ENCODE peak calls at places on chromosome 4, in nine cellular contexts. One of them, this sample, is unnamed.

GRCh38 chr4:1547863-1548637 is 136.1 kb downstream of the FAM53A start:
- DNase-seq in anterior cingulate cortex: no peak
- DNase-seq in memory B cell: no peak
- DNase-seq in adrenal gland: peak
- DNase-seq in NCI-H1436 treated with DMSO at 0.1 percent for 48 hours: no peak
- DNase-seq in H54: no peak
- DNase-seq in HS-5: no peak
- DNase-seq in CD4-positive, CD25-positive, alpha-beta regulatory T cell: no peak
- DNase-seq in SIG-M5: no peak
- DNase-seq in this sample: no peak

GRCh38 chr4:151940290-151940689 is 179.5 kb upstream of the GATB start:
- DNase-seq in anterior cingulate cortex: no peak
- DNase-seq in memory B cell: no peak
- DNase-seq in adrenal gland: no peak
- DNase-seq in NCI-H1436 treated with DMSO at 0.1 percent for 48 hours: no peak
- DNase-seq in H54: no peak
- DNase-seq in HS-5: no peak
- DNase-seq in CD4-positive, CD25-positive, alpha-beta regulatory T cell: peak
- DNase-seq in SIG-M5: no peak
- DNase-seq in this sample: no peak

GRCh38 chr4:60992037-60992436 is 208.1 kb upstream of the ADGRL3 start:
- DNase-seq in anterior cingulate cortex: peak
- DNase-seq in memory B cell: no peak
- DNase-seq in adrenal gland: no peak
- DNase-seq in NCI-H1436 treated with DMSO at 0.1 percent for 48 hours: no peak
- DNase-seq in H54: no peak
- DNase-seq in HS-5: peak
- DNase-seq in CD4-positive, CD25-positive, alpha-beta regulatory T cell: no peak
- DNase-seq in SIG-M5: no peak
- DNase-seq in this sample: no peak

GRCh38 chr4:76200771-76201224 is 12.8 kb downstream of the SCARB2 start:
- DNase-seq in anterior cingulate cortex: no peak
- DNase-seq in memory B cell: no peak
- DNase-seq in adrenal gland: no peak
- DNase-seq in NCI-H1436 treated with DMSO at 0.1 percent for 48 hours: no peak
- DNase-seq in H54: no peak
- DNase-seq in HS-5: no peak
- DNase-seq in CD4-positive, CD25-positive, alpha-beta regulatory T cell: no peak
- DNase-seq in SIG-M5: no peak
- DNase-seq in this sample: no peak

GRCh38 chr4:2927696-2928075 is 35.5 kb downstream of the NOP14 start:
- DNase-seq in anterior cingulate cortex: no peak
- DNase-seq in memory B cell: no peak
- DNase-seq in adrenal gland: no peak
- DNase-seq in NCI-H1436 treated with DMSO at 0.1 percent for 48 hours: no peak
- DNase-seq in H54: no peak
- DNase-seq in HS-5: no peak
- DNase-seq in CD4-positive, CD25-positive, alpha-beta regulatory T cell: no peak
- DNase-seq in SIG-M5: no peak
- DNase-seq in this sample: no peak

GRCh38 chr4:30801876-30802275 is 81.7 kb downstream of the PCDH7 start:
- DNase-seq in anterior cingulate cortex: no peak
- DNase-seq in memory B cell: no peak
- DNase-seq in adrenal gland: no peak
- DNase-seq in NCI-H1436 treated with DMSO at 0.1 percent for 48 hours: no peak
- DNase-seq in H54: no peak
- DNase-seq in HS-5: no peak
- DNase-seq in CD4-positive, CD25-positive, alpha-beta regulatory T cell: no peak
- DNase-seq in SIG-M5: no peak
- DNase-seq in this sample: no peak

GRCh38 chr4:165095291-165095690 is 17.4 kb downstream of the TMEM192 start:
- DNase-seq in anterior cingulate cortex: no peak
- DNase-seq in memory B cell: no peak
- DNase-seq in adrenal gland: no peak
- DNase-seq in NCI-H1436 treated with DMSO at 0.1 percent for 48 hours: no peak
- DNase-seq in H54: no peak
- DNase-seq in HS-5: no peak
- DNase-seq in CD4-positive, CD25-positive, alpha-beta regulatory T cell: no peak
- DNase-seq in SIG-M5: no peak
- DNase-seq in this sample: no peak

GRCh38 chr4:3657917-3658913 is 108.0 kb upstream of the ADRA2C start:
- DNase-seq in anterior cingulate cortex: no peak
- DNase-seq in memory B cell: no peak
- DNase-seq in adrenal gland: no peak
- DNase-seq in NCI-H1436 treated with DMSO at 0.1 percent for 48 hours: no peak
- DNase-seq in H54: peak
- DNase-seq in HS-5: peak
- DNase-seq in CD4-positive, CD25-positive, alpha-beta regulatory T cell: no peak
- DNase-seq in SIG-M5: no peak
- DNase-seq in this sample: peak

GRCh38 chr4:185916231-185916630 is 104.2 kb upstream of the SORBS2 start:
- DNase-seq in anterior cingulate cortex: no peak
- DNase-seq in memory B cell: no peak
- DNase-seq in adrenal gland: no peak
- DNase-seq in NCI-H1436 treated with DMSO at 0.1 percent for 48 hours: no peak
- DNase-seq in H54: no peak
- DNase-seq in HS-5: no peak
- DNase-seq in CD4-positive, CD25-positive, alpha-beta regulatory T cell: no peak
- DNase-seq in SIG-M5: no peak
- DNase-seq in this sample: no peak

GRCh38 chr4:28357985-28358384 is 1497.3 kb downstream of the STIM2 start:
- DNase-seq in anterior cingulate cortex: no peak
- DNase-seq in memory B cell: no peak
- DNase-seq in adrenal gland: no peak
- DNase-seq in NCI-H1436 treated with DMSO at 0.1 percent for 48 hours: no peak
- DNase-seq in H54: no peak
- DNase-seq in HS-5: no peak
- DNase-seq in CD4-positive, CD25-positive, alpha-beta regulatory T cell: no peak
- DNase-seq in SIG-M5: no peak
- DNase-seq in this sample: no peak

GRCh38 chr4:23097251-23097650 is 404.5 kb downstream of the GBA3 start:
- DNase-seq in anterior cingulate cortex: no peak
- DNase-seq in memory B cell: no peak
- DNase-seq in adrenal gland: no peak
- DNase-seq in NCI-H1436 treated with DMSO at 0.1 percent for 48 hours: no peak
- DNase-seq in H54: no peak
- DNase-seq in HS-5: peak
- DNase-seq in CD4-positive, CD25-positive, alpha-beta regulatory T cell: no peak
- DNase-seq in SIG-M5: no peak
- DNase-seq in this sample: peak

GRCh38 chr4:119690871-119691270 is 62.3 kb upstream of the PDE5A start:
- DNase-seq in anterior cingulate cortex: no peak
- DNase-seq in memory B cell: no peak
- DNase-seq in adrenal gland: no peak
- DNase-seq in NCI-H1436 treated with DMSO at 0.1 percent for 48 hours: no peak
- DNase-seq in H54: no peak
- DNase-seq in HS-5: no peak
- DNase-seq in CD4-positive, CD25-positive, alpha-beta regulatory T cell: no peak
- DNase-seq in SIG-M5: no peak
- DNase-seq in this sample: no peak

GRCh38 chr4:67483868-67484602 is 61.3 kb downstream of the CENPC start:
- DNase-seq in anterior cingulate cortex: no peak
- DNase-seq in memory B cell: no peak
- DNase-seq in adrenal gland: no peak
- DNase-seq in NCI-H1436 treated with DMSO at 0.1 percent for 48 hours: no peak
- DNase-seq in H54: no peak
- DNase-seq in HS-5: no peak
- DNase-seq in CD4-positive, CD25-positive, alpha-beta regulatory T cell: no peak
- DNase-seq in SIG-M5: no peak
- DNase-seq in this sample: no peak

GRCh38 chr4:7632971-7633370 is 198.2 kb upstream of the PSAPL1 start:
- DNase-seq in anterior cingulate cortex: no peak
- DNase-seq in memory B cell: no peak
- DNase-seq in adrenal gland: no peak
- DNase-seq in NCI-H1436 treated with DMSO at 0.1 percent for 48 hours: no peak
- DNase-seq in H54: no peak
- DNase-seq in HS-5: no peak
- DNase-seq in CD4-positive, CD25-positive, alpha-beta regulatory T cell: no peak
- DNase-seq in SIG-M5: no peak
- DNase-seq in this sample: no peak

GRCh38 chr4:76757418-76757910 is 140.5 kb downstream of the SOWAHB start:
- DNase-seq in anterior cingulate cortex: no peak
- DNase-seq in memory B cell: no peak
- DNase-seq in adrenal gland: no peak
- DNase-seq in NCI-H1436 treated with DMSO at 0.1 percent for 48 hours: no peak
- DNase-seq in H54: no peak
- DNase-seq in HS-5: no peak
- DNase-seq in CD4-positive, CD25-positive, alpha-beta regulatory T cell: no peak
- DNase-seq in SIG-M5: no peak
- DNase-seq in this sample: no peak

GRCh38 chr4:77012726-77013125 is 63.1 kb downstream of the CCNI start:
- DNase-seq in anterior cingulate cortex: no peak
- DNase-seq in memory B cell: no peak
- DNase-seq in adrenal gland: no peak
- DNase-seq in NCI-H1436 treated with DMSO at 0.1 percent for 48 hours: no peak
- DNase-seq in H54: no peak
- DNase-seq in HS-5: no peak
- DNase-seq in CD4-positive, CD25-positive, alpha-beta regulatory T cell: no peak
- DNase-seq in SIG-M5: no peak
- DNase-seq in this sample: no peak

GRCh38 chr4:146018247-146018646 is 79.6 kb upstream of the ZNF827 start:
- DNase-seq in anterior cingulate cortex: no peak
- DNase-seq in memory B cell: no peak
- DNase-seq in adrenal gland: no peak
- DNase-seq in NCI-H1436 treated with DMSO at 0.1 percent for 48 hours: no peak
- DNase-seq in H54: no peak
- DNase-seq in HS-5: no peak
- DNase-seq in CD4-positive, CD25-positive, alpha-beta regulatory T cell: no peak
- DNase-seq in SIG-M5: no peak
- DNase-seq in this sample: no peak

GRCh38 chr4:143768007-143768591 is 67.6 kb upstream of the FREM3 start:
- DNase-seq in anterior cingulate cortex: no peak
- DNase-seq in memory B cell: no peak
- DNase-seq in adrenal gland: no peak
- DNase-seq in NCI-H1436 treated with DMSO at 0.1 percent for 48 hours: no peak
- DNase-seq in H54: no peak
- DNase-seq in HS-5: peak
- DNase-seq in CD4-positive, CD25-positive, alpha-beta regulatory T cell: no peak
- DNase-seq in SIG-M5: no peak
- DNase-seq in this sample: no peak

GRCh38 chr4:72500214-72500613 is 68.8 kb downstream of the ADAMTS3 start:
- DNase-seq in anterior cingulate cortex: no peak
- DNase-seq in memory B cell: no peak
- DNase-seq in adrenal gland: no peak
- DNase-seq in NCI-H1436 treated with DMSO at 0.1 percent for 48 hours: no peak
- DNase-seq in H54: no peak
- DNase-seq in HS-5: no peak
- DNase-seq in CD4-positive, CD25-positive, alpha-beta regulatory T cell: no peak
- DNase-seq in SIG-M5: no peak
- DNase-seq in this sample: no peak

GRCh38 chr4:153782567-153782966 is 6.3 kb downstream of the SFRP2 start:
- DNase-seq in anterior cingulate cortex: no peak
- DNase-seq in memory B cell: no peak
- DNase-seq in adrenal gland: no peak
- DNase-seq in NCI-H1436 treated with DMSO at 0.1 percent for 48 hours: no peak
- DNase-seq in H54: no peak
- DNase-seq in HS-5: no peak
- DNase-seq in CD4-positive, CD25-positive, alpha-beta regulatory T cell: no peak
- DNase-seq in SIG-M5: no peak
- DNase-seq in this sample: no peak

GRCh38 chr4:108930186-108930585 is 167.3 kb upstream of the ETNPPL start:
- DNase-seq in anterior cingulate cortex: no peak
- DNase-seq in memory B cell: no peak
- DNase-seq in adrenal gland: no peak
- DNase-seq in NCI-H1436 treated with DMSO at 0.1 percent for 48 hours: no peak
- DNase-seq in H54: no peak
- DNase-seq in HS-5: no peak
- DNase-seq in CD4-positive, CD25-positive, alpha-beta regulatory T cell: no peak
- DNase-seq in SIG-M5: no peak
- DNase-seq in this sample: no peak

GRCh38 chr4:182339246-182339645 is 96.0 kb downstream of the TENM3 start:
- DNase-seq in anterior cingulate cortex: no peak
- DNase-seq in memory B cell: no peak
- DNase-seq in adrenal gland: no peak
- DNase-seq in NCI-H1436 treated with DMSO at 0.1 percent for 48 hours: no peak
- DNase-seq in H54: no peak
- DNase-seq in HS-5: no peak
- DNase-seq in CD4-positive, CD25-positive, alpha-beta regulatory T cell: no peak
- DNase-seq in SIG-M5: no peak
- DNase-seq in this sample: no peak

GRCh38 chr4:3765271-3766206 is 646 bp upstream of the ADRA2C start:
- DNase-seq in anterior cingulate cortex: peak
- DNase-seq in memory B cell: no peak
- DNase-seq in adrenal gland: peak
- DNase-seq in NCI-H1436 treated with DMSO at 0.1 percent for 48 hours: no peak
- DNase-seq in H54: peak
- DNase-seq in HS-5: no peak
- DNase-seq in CD4-positive, CD25-positive, alpha-beta regulatory T cell: no peak
- DNase-seq in SIG-M5: no peak
- DNase-seq in this sample: no peak

GRCh38 chr4:169246957-169247396 is 23.8 kb downstream of the SH3RF1 start:
- DNase-seq in anterior cingulate cortex: no peak
- DNase-seq in memory B cell: no peak
- DNase-seq in adrenal gland: no peak
- DNase-seq in NCI-H1436 treated with DMSO at 0.1 percent for 48 hours: no peak
- DNase-seq in H54: no peak
- DNase-seq in HS-5: no peak
- DNase-seq in CD4-positive, CD25-positive, alpha-beta regulatory T cell: no peak
- DNase-seq in SIG-M5: no peak
- DNase-seq in this sample: no peak

GRCh38 chr4:27066591-27066990 is 205.9 kb downstream of the STIM2 start:
- DNase-seq in anterior cingulate cortex: no peak
- DNase-seq in memory B cell: no peak
- DNase-seq in adrenal gland: peak
- DNase-seq in NCI-H1436 treated with DMSO at 0.1 percent for 48 hours: no peak
- DNase-seq in H54: no peak
- DNase-seq in HS-5: no peak
- DNase-seq in CD4-positive, CD25-positive, alpha-beta regulatory T cell: no peak
- DNase-seq in SIG-M5: peak
- DNase-seq in this sample: no peak

GRCh38 chr4:14994242-14994641 is 8.0 kb upstream of the CPEB2 start:
- DNase-seq in anterior cingulate cortex: no peak
- DNase-seq in memory B cell: no peak
- DNase-seq in adrenal gland: no peak
- DNase-seq in NCI-H1436 treated with DMSO at 0.1 percent for 48 hours: no peak
- DNase-seq in H54: no peak
- DNase-seq in HS-5: no peak
- DNase-seq in CD4-positive, CD25-positive, alpha-beta regulatory T cell: no peak
- DNase-seq in SIG-M5: peak
- DNase-seq in this sample: no peak

GRCh38 chr4:86414686-86415085 is 54.8 kb upstream of the MAPK10 start:
- DNase-seq in anterior cingulate cortex: no peak
- DNase-seq in memory B cell: no peak
- DNase-seq in adrenal gland: no peak
- DNase-seq in NCI-H1436 treated with DMSO at 0.1 percent for 48 hours: no peak
- DNase-seq in H54: no peak
- DNase-seq in HS-5: no peak
- DNase-seq in CD4-positive, CD25-positive, alpha-beta regulatory T cell: no peak
- DNase-seq in SIG-M5: no peak
- DNase-seq in this sample: no peak

GRCh38 chr4:9703391-9703790 is 78.0 kb upstream of the DRD5 start:
- DNase-seq in anterior cingulate cortex: peak
- DNase-seq in memory B cell: peak
- DNase-seq in adrenal gland: peak
- DNase-seq in NCI-H1436 treated with DMSO at 0.1 percent for 48 hours: no peak
- DNase-seq in H54: no peak
- DNase-seq in HS-5: no peak
- DNase-seq in CD4-positive, CD25-positive, alpha-beta regulatory T cell: peak
- DNase-seq in SIG-M5: no peak
- DNase-seq in this sample: no peak

GRCh38 chr4:78954048-78954666 is 14.9 kb upstream of the PAQR3 start:
- DNase-seq in anterior cingulate cortex: no peak
- DNase-seq in memory B cell: no peak
- DNase-seq in adrenal gland: no peak
- DNase-seq in NCI-H1436 treated with DMSO at 0.1 percent for 48 hours: no peak
- DNase-seq in H54: no peak
- DNase-seq in HS-5: no peak
- DNase-seq in CD4-positive, CD25-positive, alpha-beta regulatory T cell: no peak
- DNase-seq in SIG-M5: no peak
- DNase-seq in this sample: no peak

GRCh38 chr4:108166441-108167315 is 2.1 kb downstream of the LEF1 start:
- DNase-seq in anterior cingulate cortex: no peak
- DNase-seq in memory B cell: no peak
- DNase-seq in adrenal gland: peak
- DNase-seq in NCI-H1436 treated with DMSO at 0.1 percent for 48 hours: no peak
- DNase-seq in H54: no peak
- DNase-seq in HS-5: no peak
- DNase-seq in CD4-positive, CD25-positive, alpha-beta regulatory T cell: peak
- DNase-seq in SIG-M5: no peak
- DNase-seq in this sample: no peak

GRCh38 chr4:146525754-146526153 is 4.0 kb upstream of the SLC10A7 start:
- DNase-seq in anterior cingulate cortex: no peak
- DNase-seq in memory B cell: no peak
- DNase-seq in adrenal gland: no peak
- DNase-seq in NCI-H1436 treated with DMSO at 0.1 percent for 48 hours: no peak
- DNase-seq in H54: no peak
- DNase-seq in HS-5: no peak
- DNase-seq in CD4-positive, CD25-positive, alpha-beta regulatory T cell: no peak
- DNase-seq in SIG-M5: no peak
- DNase-seq in this sample: no peak

This sample was measured in HS-27A.